ENCODE peak calls at places on chromosome 2, in eight cellular contexts. One of them, this sample, is unnamed.

GRCh38 chr2:212815453-212815852 is 276.9 kb upstream of the ERBB4 start:
- DNase-seq in esophagus squamous epithelium: no peak
- DNase-seq in neural crest cell: no peak
- DNase-seq in activated CD4-positive, alpha-beta T cell treated with anti-CD3 and anti-CD28 coated beads, Interleukin-2, amount 10 ng/mL, durations not matched to agents 7 days and 5 days: no peak
- DNase-seq in SK-MEL-5: no peak
- DNase-seq in IMR-90: no peak
- DNase-seq in NAMALWA: peak
- DNase-seq in germinal center: no peak
- DNase-seq in this sample: no peak

GRCh38 chr2:46803911-46804670 is 111.5 kb downstream of the MCFD2 start:
- DNase-seq in esophagus squamous epithelium: no peak
- DNase-seq in neural crest cell: no peak
- DNase-seq in activated CD4-positive, alpha-beta T cell treated with anti-CD3 and anti-CD28 coated beads, Interleukin-2, amount 10 ng/mL, durations not matched to agents 7 days and 5 days: no peak
- DNase-seq in SK-MEL-5: peak
- DNase-seq in IMR-90: peak
- DNase-seq in NAMALWA: no peak
- DNase-seq in germinal center: no peak
- DNase-seq in this sample: no peak

GRCh38 chr2:96163768-96164429 is 18.7 kb upstream of the DUSP2 start:
- DNase-seq in esophagus squamous epithelium: no peak
- DNase-seq in neural crest cell: no peak
- DNase-seq in activated CD4-positive, alpha-beta T cell treated with anti-CD3 and anti-CD28 coated beads, Interleukin-2, amount 10 ng/mL, durations not matched to agents 7 days and 5 days: peak
- DNase-seq in SK-MEL-5: no peak
- DNase-seq in IMR-90: no peak
- DNase-seq in NAMALWA: peak
- DNase-seq in germinal center: peak
- DNase-seq in this sample: no peak

GRCh38 chr2:240351826-240352426 is 83.5 kb upstream of the GPC1 start:
- DNase-seq in esophagus squamous epithelium: no peak
- DNase-seq in neural crest cell: no peak
- DNase-seq in activated CD4-positive, alpha-beta T cell treated with anti-CD3 and anti-CD28 coated beads, Interleukin-2, amount 10 ng/mL, durations not matched to agents 7 days and 5 days: no peak
- DNase-seq in SK-MEL-5: no peak
- DNase-seq in IMR-90: no peak
- DNase-seq in NAMALWA: no peak
- DNase-seq in germinal center: no peak
- DNase-seq in this sample: no peak

GRCh38 chr2:85243101-85244072 is 84.4 kb downstream of the TGOLN2 start:
- DNase-seq in esophagus squamous epithelium: no peak
- DNase-seq in neural crest cell: peak
- DNase-seq in activated CD4-positive, alpha-beta T cell treated with anti-CD3 and anti-CD28 coated beads, Interleukin-2, amount 10 ng/mL, durations not matched to agents 7 days and 5 days: peak
- DNase-seq in SK-MEL-5: peak
- DNase-seq in IMR-90: no peak
- DNase-seq in NAMALWA: no peak
- DNase-seq in germinal center: peak
- DNase-seq in this sample: peak

GRCh38 chr2:227406177-227407031 is 18.7 kb upstream of the SCYGR1 start:
- DNase-seq in esophagus squamous epithelium: no peak
- DNase-seq in neural crest cell: peak
- DNase-seq in activated CD4-positive, alpha-beta T cell treated with anti-CD3 and anti-CD28 coated beads, Interleukin-2, amount 10 ng/mL, durations not matched to agents 7 days and 5 days: peak
- DNase-seq in SK-MEL-5: peak
- DNase-seq in IMR-90: peak
- DNase-seq in NAMALWA: peak
- DNase-seq in germinal center: peak
- DNase-seq in this sample: peak

GRCh38 chr2:102992607-102993006 is 230.8 kb downstream of the TMEM182 start:
- DNase-seq in esophagus squamous epithelium: no peak
- DNase-seq in neural crest cell: no peak
- DNase-seq in activated CD4-positive, alpha-beta T cell treated with anti-CD3 and anti-CD28 coated beads, Interleukin-2, amount 10 ng/mL, durations not matched to agents 7 days and 5 days: no peak
- DNase-seq in SK-MEL-5: no peak
- DNase-seq in IMR-90: no peak
- DNase-seq in NAMALWA: no peak
- DNase-seq in germinal center: no peak
- DNase-seq in this sample: no peak

GRCh38 chr2:201806442-201806841 is at the start of gene CDK15:
- DNase-seq in esophagus squamous epithelium: no peak
- DNase-seq in neural crest cell: no peak
- DNase-seq in activated CD4-positive, alpha-beta T cell treated with anti-CD3 and anti-CD28 coated beads, Interleukin-2, amount 10 ng/mL, durations not matched to agents 7 days and 5 days: no peak
- DNase-seq in SK-MEL-5: peak
- DNase-seq in IMR-90: peak
- DNase-seq in NAMALWA: no peak
- DNase-seq in germinal center: no peak
- DNase-seq in this sample: no peak

GRCh38 chr2:19504400-19505198 is 146.2 kb upstream of the OSR1 start:
- DNase-seq in esophagus squamous epithelium: no peak
- DNase-seq in neural crest cell: no peak
- DNase-seq in activated CD4-positive, alpha-beta T cell treated with anti-CD3 and anti-CD28 coated beads, Interleukin-2, amount 10 ng/mL, durations not matched to agents 7 days and 5 days: no peak
- DNase-seq in SK-MEL-5: no peak
- DNase-seq in IMR-90: no peak
- DNase-seq in NAMALWA: no peak
- DNase-seq in germinal center: no peak
- DNase-seq in this sample: no peak

GRCh38 chr2:84938194-84938879 is 32.6 kb upstream of the KCMF1 start:
- DNase-seq in esophagus squamous epithelium: no peak
- DNase-seq in neural crest cell: no peak
- DNase-seq in activated CD4-positive, alpha-beta T cell treated with anti-CD3 and anti-CD28 coated beads, Interleukin-2, amount 10 ng/mL, durations not matched to agents 7 days and 5 days: peak
- DNase-seq in SK-MEL-5: no peak
- DNase-seq in IMR-90: no peak
- DNase-seq in NAMALWA: peak
- DNase-seq in germinal center: no peak
- DNase-seq in this sample: no peak

GRCh38 chr2:45342-46130 is 769 bp downstream of the FAM110C start:
- DNase-seq in esophagus squamous epithelium: no peak
- DNase-seq in neural crest cell: peak
- DNase-seq in activated CD4-positive, alpha-beta T cell treated with anti-CD3 and anti-CD28 coated beads, Interleukin-2, amount 10 ng/mL, durations not matched to agents 7 days and 5 days: no peak
- DNase-seq in SK-MEL-5: no peak
- DNase-seq in IMR-90: no peak
- DNase-seq in NAMALWA: no peak
- DNase-seq in germinal center: no peak
- DNase-seq in this sample: no peak

GRCh38 chr2:132609101-132609890 is 60.7 kb downstream of the LYPD1 start:
- DNase-seq in esophagus squamous epithelium: no peak
- DNase-seq in neural crest cell: no peak
- DNase-seq in activated CD4-positive, alpha-beta T cell treated with anti-CD3 and anti-CD28 coated beads, Interleukin-2, amount 10 ng/mL, durations not matched to agents 7 days and 5 days: no peak
- DNase-seq in SK-MEL-5: no peak
- DNase-seq in IMR-90: no peak
- DNase-seq in NAMALWA: no peak
- DNase-seq in germinal center: no peak
- DNase-seq in this sample: no peak

GRCh38 chr2:168816369-168816768 is 13.9 kb downstream of the NOSTRIN start:
- DNase-seq in esophagus squamous epithelium: no peak
- DNase-seq in neural crest cell: no peak
- DNase-seq in activated CD4-positive, alpha-beta T cell treated with anti-CD3 and anti-CD28 coated beads, Interleukin-2, amount 10 ng/mL, durations not matched to agents 7 days and 5 days: no peak
- DNase-seq in SK-MEL-5: no peak
- DNase-seq in IMR-90: peak
- DNase-seq in NAMALWA: no peak
- DNase-seq in germinal center: no peak
- DNase-seq in this sample: no peak

GRCh38 chr2:240216197-240216596 is 75.7 kb upstream of the OTOS start:
- DNase-seq in esophagus squamous epithelium: no peak
- DNase-seq in neural crest cell: no peak
- DNase-seq in activated CD4-positive, alpha-beta T cell treated with anti-CD3 and anti-CD28 coated beads, Interleukin-2, amount 10 ng/mL, durations not matched to agents 7 days and 5 days: no peak
- DNase-seq in SK-MEL-5: no peak
- DNase-seq in IMR-90: no peak
- DNase-seq in NAMALWA: no peak
- DNase-seq in germinal center: no peak
- DNase-seq in this sample: no peak

GRCh38 chr2:107525420-107525819 is 301.3 kb upstream of the RGPD4 start:
- DNase-seq in esophagus squamous epithelium: no peak
- DNase-seq in neural crest cell: no peak
- DNase-seq in activated CD4-positive, alpha-beta T cell treated with anti-CD3 and anti-CD28 coated beads, Interleukin-2, amount 10 ng/mL, durations not matched to agents 7 days and 5 days: no peak
- DNase-seq in SK-MEL-5: no peak
- DNase-seq in IMR-90: peak
- DNase-seq in NAMALWA: no peak
- DNase-seq in germinal center: no peak
- DNase-seq in this sample: no peak

GRCh38 chr2:8619071-8619470 is 62.8 kb upstream of the ID2 start:
- DNase-seq in esophagus squamous epithelium: no peak
- DNase-seq in neural crest cell: no peak
- DNase-seq in activated CD4-positive, alpha-beta T cell treated with anti-CD3 and anti-CD28 coated beads, Interleukin-2, amount 10 ng/mL, durations not matched to agents 7 days and 5 days: no peak
- DNase-seq in SK-MEL-5: no peak
- DNase-seq in IMR-90: no peak
- DNase-seq in NAMALWA: no peak
- DNase-seq in germinal center: no peak
- DNase-seq in this sample: no peak

GRCh38 chr2:240785424-240786335 is 34.3 kb downstream of the KIF1A start:
- DNase-seq in esophagus squamous epithelium: no peak
- DNase-seq in neural crest cell: no peak
- DNase-seq in activated CD4-positive, alpha-beta T cell treated with anti-CD3 and anti-CD28 coated beads, Interleukin-2, amount 10 ng/mL, durations not matched to agents 7 days and 5 days: no peak
- DNase-seq in SK-MEL-5: no peak
- DNase-seq in IMR-90: no peak
- DNase-seq in NAMALWA: no peak
- DNase-seq in germinal center: no peak
- DNase-seq in this sample: no peak

GRCh38 chr2:239272626-239273025 is 128.2 kb downstream of the HDAC4 start:
- DNase-seq in esophagus squamous epithelium: no peak
- DNase-seq in neural crest cell: no peak
- DNase-seq in activated CD4-positive, alpha-beta T cell treated with anti-CD3 and anti-CD28 coated beads, Interleukin-2, amount 10 ng/mL, durations not matched to agents 7 days and 5 days: no peak
- DNase-seq in SK-MEL-5: no peak
- DNase-seq in IMR-90: no peak
- DNase-seq in NAMALWA: no peak
- DNase-seq in germinal center: no peak
- DNase-seq in this sample: no peak

GRCh38 chr2:72892506-72893173 is 5.4 kb downstream of the SPR start:
- DNase-seq in esophagus squamous epithelium: no peak
- DNase-seq in neural crest cell: peak
- DNase-seq in activated CD4-positive, alpha-beta T cell treated with anti-CD3 and anti-CD28 coated beads, Interleukin-2, amount 10 ng/mL, durations not matched to agents 7 days and 5 days: peak
- DNase-seq in SK-MEL-5: peak
- DNase-seq in IMR-90: peak
- DNase-seq in NAMALWA: peak
- DNase-seq in germinal center: peak
- DNase-seq in this sample: peak

GRCh38 chr2:37326285-37326684 is 1.7 kb upstream of the PRKD3 start:
- DNase-seq in esophagus squamous epithelium: no peak
- DNase-seq in neural crest cell: no peak
- DNase-seq in activated CD4-positive, alpha-beta T cell treated with anti-CD3 and anti-CD28 coated beads, Interleukin-2, amount 10 ng/mL, durations not matched to agents 7 days and 5 days: no peak
- DNase-seq in SK-MEL-5: peak
- DNase-seq in IMR-90: peak
- DNase-seq in NAMALWA: no peak
- DNase-seq in germinal center: no peak
- DNase-seq in this sample: no peak

GRCh38 chr2:3348771-3349170 is 28.8 kb downstream of the EIPR1 start:
- DNase-seq in esophagus squamous epithelium: no peak
- DNase-seq in neural crest cell: no peak
- DNase-seq in activated CD4-positive, alpha-beta T cell treated with anti-CD3 and anti-CD28 coated beads, Interleukin-2, amount 10 ng/mL, durations not matched to agents 7 days and 5 days: no peak
- DNase-seq in SK-MEL-5: no peak
- DNase-seq in IMR-90: no peak
- DNase-seq in NAMALWA: no peak
- DNase-seq in germinal center: no peak
- DNase-seq in this sample: no peak

GRCh38 chr2:216671081-216671411 is 24.3 kb downstream of the IGFBP5 start:
- DNase-seq in esophagus squamous epithelium: no peak
- DNase-seq in neural crest cell: no peak
- DNase-seq in activated CD4-positive, alpha-beta T cell treated with anti-CD3 and anti-CD28 coated beads, Interleukin-2, amount 10 ng/mL, durations not matched to agents 7 days and 5 days: no peak
- DNase-seq in SK-MEL-5: no peak
- DNase-seq in IMR-90: peak
- DNase-seq in NAMALWA: no peak
- DNase-seq in germinal center: no peak
- DNase-seq in this sample: no peak

GRCh38 chr2:30717081-30717650 is 90.1 kb downstream of the CAPN13 start:
- DNase-seq in esophagus squamous epithelium: no peak
- DNase-seq in neural crest cell: no peak
- DNase-seq in activated CD4-positive, alpha-beta T cell treated with anti-CD3 and anti-CD28 coated beads, Interleukin-2, amount 10 ng/mL, durations not matched to agents 7 days and 5 days: no peak
- DNase-seq in SK-MEL-5: no peak
- DNase-seq in IMR-90: no peak
- DNase-seq in NAMALWA: no peak
- DNase-seq in germinal center: no peak
- DNase-seq in this sample: no peak

GRCh38 chr2:23397483-23397882 is 12.5 kb downstream of the KLHL29 start:
- DNase-seq in esophagus squamous epithelium: no peak
- DNase-seq in neural crest cell: no peak
- DNase-seq in activated CD4-positive, alpha-beta T cell treated with anti-CD3 and anti-CD28 coated beads, Interleukin-2, amount 10 ng/mL, durations not matched to agents 7 days and 5 days: no peak
- DNase-seq in SK-MEL-5: no peak
- DNase-seq in IMR-90: no peak
- DNase-seq in NAMALWA: no peak
- DNase-seq in germinal center: no peak
- DNase-seq in this sample: no peak

GRCh38 chr2:192827735-192828134 is 633.0 kb upstream of the TMEFF2 start:
- DNase-seq in esophagus squamous epithelium: no peak
- DNase-seq in neural crest cell: no peak
- DNase-seq in activated CD4-positive, alpha-beta T cell treated with anti-CD3 and anti-CD28 coated beads, Interleukin-2, amount 10 ng/mL, durations not matched to agents 7 days and 5 days: no peak
- DNase-seq in SK-MEL-5: no peak
- DNase-seq in IMR-90: no peak
- DNase-seq in NAMALWA: no peak
- DNase-seq in germinal center: no peak
- DNase-seq in this sample: no peak

GRCh38 chr2:95052804-95053535 is 27.5 kb downstream of the MAL start:
- DNase-seq in esophagus squamous epithelium: no peak
- DNase-seq in neural crest cell: no peak
- DNase-seq in activated CD4-positive, alpha-beta T cell treated with anti-CD3 and anti-CD28 coated beads, Interleukin-2, amount 10 ng/mL, durations not matched to agents 7 days and 5 days: no peak
- DNase-seq in SK-MEL-5: no peak
- DNase-seq in IMR-90: no peak
- DNase-seq in NAMALWA: no peak
- DNase-seq in germinal center: no peak
- DNase-seq in this sample: no peak

GRCh38 chr2:148813603-148814065 is 61.4 kb upstream of the KIF5C start:
- DNase-seq in esophagus squamous epithelium: no peak
- DNase-seq in neural crest cell: no peak
- DNase-seq in activated CD4-positive, alpha-beta T cell treated with anti-CD3 and anti-CD28 coated beads, Interleukin-2, amount 10 ng/mL, durations not matched to agents 7 days and 5 days: peak
- DNase-seq in SK-MEL-5: no peak
- DNase-seq in IMR-90: no peak
- DNase-seq in NAMALWA: peak
- DNase-seq in germinal center: peak
- DNase-seq in this sample: peak

GRCh38 chr2:151947524-151948165 is 119.4 kb upstream of the ARL5A start:
- DNase-seq in esophagus squamous epithelium: no peak
- DNase-seq in neural crest cell: no peak
- DNase-seq in activated CD4-positive, alpha-beta T cell treated with anti-CD3 and anti-CD28 coated beads, Interleukin-2, amount 10 ng/mL, durations not matched to agents 7 days and 5 days: no peak
- DNase-seq in SK-MEL-5: no peak
- DNase-seq in IMR-90: no peak
- DNase-seq in NAMALWA: peak
- DNase-seq in germinal center: no peak
- DNase-seq in this sample: no peak

GRCh38 chr2:8409461-8410260 is 272.2 kb upstream of the ID2 start:
- DNase-seq in esophagus squamous epithelium: no peak
- DNase-seq in neural crest cell: no peak
- DNase-seq in activated CD4-positive, alpha-beta T cell treated with anti-CD3 and anti-CD28 coated beads, Interleukin-2, amount 10 ng/mL, durations not matched to agents 7 days and 5 days: no peak
- DNase-seq in SK-MEL-5: no peak
- DNase-seq in IMR-90: peak
- DNase-seq in NAMALWA: no peak
- DNase-seq in germinal center: no peak
- DNase-seq in this sample: no peak

GRCh38 chr2:165277295-165277694 is 38.1 kb downstream of the SCN2A start:
- DNase-seq in esophagus squamous epithelium: no peak
- DNase-seq in neural crest cell: no peak
- DNase-seq in activated CD4-positive, alpha-beta T cell treated with anti-CD3 and anti-CD28 coated beads, Interleukin-2, amount 10 ng/mL, durations not matched to agents 7 days and 5 days: no peak
- DNase-seq in SK-MEL-5: no peak
- DNase-seq in IMR-90: peak
- DNase-seq in NAMALWA: no peak
- DNase-seq in germinal center: no peak
- DNase-seq in this sample: no peak

GRCh38 chr2:20346565-20347127 is 4.0 kb downstream of the PUM2 start:
- DNase-seq in esophagus squamous epithelium: no peak
- DNase-seq in neural crest cell: no peak
- DNase-seq in activated CD4-positive, alpha-beta T cell treated with anti-CD3 and anti-CD28 coated beads, Interleukin-2, amount 10 ng/mL, durations not matched to agents 7 days and 5 days: no peak
- DNase-seq in SK-MEL-5: no peak
- DNase-seq in IMR-90: peak
- DNase-seq in NAMALWA: no peak
- DNase-seq in germinal center: no peak
- DNase-seq in this sample: no peak

GRCh38 chr2:76316691-76317090 is 606.0 kb upstream of the GCFC2 start:
- DNase-seq in esophagus squamous epithelium: no peak
- DNase-seq in neural crest cell: no peak
- DNase-seq in activated CD4-positive, alpha-beta T cell treated with anti-CD3 and anti-CD28 coated beads, Interleukin-2, amount 10 ng/mL, durations not matched to agents 7 days and 5 days: no peak
- DNase-seq in SK-MEL-5: no peak
- DNase-seq in IMR-90: no peak
- DNase-seq in NAMALWA: no peak
- DNase-seq in germinal center: no peak
- DNase-seq in this sample: no peak

GRCh38 chr2:178506101-178506500 is 25.8 kb downstream of the PLEKHA3 start:
- DNase-seq in esophagus squamous epithelium: no peak
- DNase-seq in neural crest cell: no peak
- DNase-seq in activated CD4-positive, alpha-beta T cell treated with anti-CD3 and anti-CD28 coated beads, Interleukin-2, amount 10 ng/mL, durations not matched to agents 7 days and 5 days: no peak
- DNase-seq in SK-MEL-5: no peak
- DNase-seq in IMR-90: no peak
- DNase-seq in NAMALWA: no peak
- DNase-seq in germinal center: no peak
- DNase-seq in this sample: no peak

GRCh38 chr2:151491496-151491895 is 81.8 kb downstream of the RIF1 start:
- DNase-seq in esophagus squamous epithelium: no peak
- DNase-seq in neural crest cell: no peak
- DNase-seq in activated CD4-positive, alpha-beta T cell treated with anti-CD3 and anti-CD28 coated beads, Interleukin-2, amount 10 ng/mL, durations not matched to agents 7 days and 5 days: no peak
- DNase-seq in SK-MEL-5: no peak
- DNase-seq in IMR-90: peak
- DNase-seq in NAMALWA: no peak
- DNase-seq in germinal center: no peak
- DNase-seq in this sample: no peak

This sample was measured in Karpas-422.